ENCODE peak calls at places on chromosomes 7 and 10, in four cellular contexts. P is HepG2, R is WTC11, L is K562. S is an unnamed sample.
A peak's percentile ranks its signal among the peaks of the same experiment; 100 is the strongest.

GRCh38 chr10:34548466-34548865 is 266.6 kb downstream of the PARD3 start:
- DNase-seq in P (no peak), R (no peak), L (no peak), S (no peak)

GRCh38 chr10:82313401-82313800 is 438.4 kb downstream of the NRG3 start:
- DNase-seq in P (no peak), R (no peak), L (no peak), S (no peak)

GRCh38 chr10:44390585-44391072 is 5.7 kb upstream of the CXCL12 start:
- DNase-seq in P (peak; percentile 32), R (no peak), L (no peak), S (no peak)

GRCh38 chr10:77700086-77700485 is 62.5 kb upstream of the KCNMA1 start:
- DNase-seq in P (no peak), R (no peak), L (no peak), S (no peak)

GRCh38 chr10:11218395-11218794 is 200.7 kb downstream of the CELF2 start:
- DNase-seq in P (no peak), R (no peak), L (no peak), S (no peak)

GRCh38 chr10:61832866-61833481 is 68.5 kb upstream of the ARID5B start:
- DNase-seq in P (no peak), R (no peak), L (no peak), S (no peak)

GRCh38 chr10:97039538-97040247 is 146.1 kb downstream of the SLIT1 start:
- DNase-seq in P (no peak), R (no peak), L (no peak), S (no peak)

GRCh38 chr7:156257904-156258303 is 382.7 kb upstream of the RNF32 start:
- DNase-seq in P (no peak), R (no peak), L (no peak), S (no peak)

GRCh38 chr7:137846588-137847417 is at the start of gene DGKI:
- DNase-seq in P (no peak), R (peak; percentile 58), L (no peak), S (peak; percentile 81)
- TF ChIP-seq JUN in P (no peak), R (no peak), L (no peak), S (no peak)

GRCh38 chr7:49099587-49100326 is 175.4 kb downstream of the CDC14C start:
- DNase-seq in P (no peak), R (no peak), L (no peak), S (no peak)
- TF ChIP-seq CREB1 in P (no peak), R (no peak), L (no peak), S (no peak)

DNA sequence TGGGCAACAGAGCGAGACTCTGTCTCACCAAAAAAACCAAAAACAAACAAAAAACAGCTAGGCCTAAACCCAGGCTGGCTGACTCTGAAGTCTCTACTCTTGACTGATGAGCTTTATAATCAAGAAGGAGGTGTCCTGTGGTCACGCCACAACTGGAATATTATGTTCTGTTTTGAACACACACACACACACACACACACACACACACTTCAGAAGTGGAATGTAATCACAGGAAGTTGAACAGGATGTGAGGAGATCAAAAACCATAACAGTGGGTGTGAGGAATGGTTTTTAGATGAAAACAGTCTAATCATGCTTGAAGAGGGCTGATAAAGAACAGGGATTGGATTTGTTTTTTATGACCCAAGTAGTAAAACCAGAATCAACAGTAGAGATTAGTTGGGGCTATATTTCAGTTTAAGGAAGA is 51.1 kb upstream of the IL6 start:
- DNase-seq in P (no peak), R (no peak), L (no peak), S (no peak)
- TF ChIP-seq JUN in P (no peak), R (no peak), L (no peak), S (no peak)

DNA sequence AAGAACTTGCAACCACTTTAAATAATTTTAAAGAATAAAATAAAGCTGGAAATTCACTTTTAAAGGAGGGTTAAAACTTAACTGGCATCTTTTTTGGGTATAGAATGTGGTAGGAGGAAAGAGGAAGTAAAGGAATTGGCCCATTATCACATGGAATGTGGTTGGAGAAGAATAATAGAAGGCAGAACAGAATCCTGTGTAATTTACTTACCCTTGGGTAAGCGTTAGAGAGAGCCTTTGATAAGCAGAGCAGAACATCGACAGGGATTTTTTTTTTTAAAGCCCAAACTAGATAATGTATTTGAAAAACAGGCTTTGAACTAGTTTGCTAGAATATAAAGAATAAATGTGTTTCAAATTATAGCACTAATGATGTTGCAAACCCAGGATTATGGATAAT is 199.8 kb upstream of the KIAA1217 start:
- DNase-seq in P (no peak), R (no peak), L (no peak), S (no peak)
- TF ChIP-seq CREB1 in P (no peak), R (no peak), L (no peak), S (no peak)

DNA sequence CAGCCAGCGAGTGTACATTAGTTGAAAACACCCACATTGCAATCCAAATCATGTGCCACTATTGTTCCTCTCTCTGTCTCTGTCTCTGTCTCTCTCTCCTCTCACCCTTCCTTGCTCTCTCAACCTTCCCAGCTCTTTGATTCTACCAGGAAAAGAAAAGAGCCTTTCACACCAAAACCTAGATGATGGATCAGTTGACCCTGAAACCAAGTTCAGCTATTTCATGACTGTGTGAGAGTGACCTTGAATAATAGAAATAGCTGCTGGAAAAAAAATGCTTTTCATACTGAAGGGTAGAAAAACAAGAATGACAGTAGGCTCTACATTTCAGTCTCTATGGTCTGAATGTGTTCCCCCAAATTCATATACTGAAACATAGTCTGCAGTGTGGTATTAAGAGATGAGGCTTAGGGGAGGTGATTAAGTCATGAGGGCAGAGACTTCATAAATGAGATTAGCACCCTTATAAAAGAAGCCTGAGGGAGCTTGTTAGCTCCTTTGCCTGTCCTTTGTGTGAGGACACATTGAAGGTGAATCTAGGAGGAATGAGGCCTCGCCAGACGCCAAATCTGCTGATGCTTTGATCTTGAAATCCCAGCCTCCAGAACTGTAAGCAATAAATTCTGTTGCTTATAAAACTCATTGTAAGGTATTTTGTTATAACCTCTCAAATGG is 65.2 kb downstream of the LYZL1 start:
- DNase-seq in P (peak; percentile 92), R (no peak), L (no peak), S (no peak)
- TF ChIP-seq JUN in P (no peak), R (no peak), L (no peak), S (no peak)

GRCh38 chr7:76294344-76295024 is 8.0 kb upstream of the HSPB1 start:
- DNase-seq in P (peak; percentile 65), R (peak; percentile 85), L (peak; percentile 70), S (peak; percentile 87)
- TF ChIP-seq CREB1 in P (peak; percentile 16), R (no peak), L (no peak), S (peak; percentile 74)

DNA sequence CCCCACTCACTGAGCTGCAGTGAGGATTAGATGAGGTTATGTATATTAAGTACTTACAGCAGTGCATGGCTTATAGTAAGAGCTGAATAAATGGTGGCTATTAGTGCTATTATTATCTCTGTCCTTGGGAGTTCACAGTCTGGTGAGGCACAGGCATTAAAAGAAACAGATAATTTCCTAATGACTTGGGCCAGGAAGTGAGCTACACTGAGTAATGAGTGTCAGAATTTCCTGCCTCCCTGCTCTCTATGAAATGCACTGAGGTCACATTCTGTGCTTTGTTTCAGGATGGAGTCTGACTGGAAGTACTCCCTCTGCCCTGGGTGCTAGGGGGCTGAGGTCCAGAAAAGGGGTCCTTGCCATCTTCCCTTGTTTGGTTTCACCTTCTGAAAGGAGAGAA is 48.7 kb upstream of the LOXL4 start:
- DNase-seq in P (no peak), R (no peak), L (no peak), S (no peak)
- TF ChIP-seq JUN in P (no peak), R (no peak), L (no peak), S (no peak)

GRCh38 chr10:48518926-48519730 is 85.7 kb downstream of the ARHGAP22 start:
- DNase-seq in P (no peak), R (no peak), L (no peak), S (no peak)

GRCh38 chr10:48518412-48518811 is 86.5 kb downstream of the ARHGAP22 start:
- DNase-seq in P (no peak), R (no peak), L (no peak), S (no peak)

GRCh38 chr10:48516878-48517277 is 88.0 kb downstream of the ARHGAP22 start:
- DNase-seq in P (no peak), R (no peak), L (no peak), S (no peak)

GRCh38 chr10:48517911-48518321 is 87.0 kb downstream of the ARHGAP22 start:
- DNase-seq in P (no peak), R (no peak), L (no peak), S (peak; percentile 34)

DNA sequence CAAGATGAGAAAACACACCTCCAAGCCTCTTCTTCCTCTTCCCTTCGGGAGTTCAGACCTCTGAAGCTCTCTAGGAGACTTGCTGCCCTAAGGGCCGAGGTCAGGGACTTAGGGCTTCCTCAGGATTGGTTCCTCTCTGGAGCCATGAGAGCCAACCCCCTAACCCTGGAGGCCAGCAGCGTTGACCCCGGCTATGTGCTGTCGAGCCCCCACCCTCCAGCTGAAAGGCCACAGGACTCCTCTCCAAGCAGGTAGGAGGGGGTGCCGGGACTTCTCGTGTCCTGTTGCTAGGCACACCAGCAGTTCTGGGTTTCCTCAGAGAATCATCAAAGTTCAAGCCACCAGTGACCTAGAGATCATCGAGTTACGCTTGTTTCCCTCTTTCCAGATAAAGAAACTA is 87.4 kb downstream of the ARHGAP22 start:
- DNase-seq in P (no peak), R (no peak), L (no peak), S (peak; percentile 33)
- TF ChIP-seq CREB1 in P (no peak), R (no peak), L (no peak), S (no peak)

GRCh38 chr10:131855763-131856401 is 44.9 kb upstream of the PPP2R2D start:
- DNase-seq in P (no peak), R (no peak), L (no peak), S (no peak)
- TF ChIP-seq JUN in P (no peak), R (no peak), L (no peak), S (no peak)

GRCh38 chr7:74726309-74727101 is 47.3 kb upstream of the NCF1 start:
- DNase-seq in P (no peak), R (no peak), L (no peak), S (no peak)

GRCh38 chr7:74722045-74722603 is 51.7 kb upstream of the NCF1 start:
- DNase-seq in P (no peak), R (no peak), L (no peak), S (no peak)

GRCh38 chr7:74725840-74726239 is 48.0 kb upstream of the NCF1 start:
- DNase-seq in P (no peak), R (no peak), L (no peak), S (no peak)
- TF ChIP-seq CREB1 in P (no peak), R (no peak), L (no peak), S (no peak)

S was measured in H1.